ENCODE peak calls at places on chromosomes 3 and 15, in ten cellular contexts. One of them, this sample, is unnamed.

GRCh38 chr15:88454867-88455810 is 12.0 kb downstream of the MRPL46 start:
- DNase-seq in GM23248: peak
- DNase-seq in DMS153: no peak
- DNase-seq in M059J: peak
- DNase-seq in amniotic stem cell: no peak
- DNase-seq in HEK293T: peak
- DNase-seq in NCI-H526: peak
- DNase-seq in neural crest cell: peak
- DNase-seq in SK-MEL-5: peak
- DNase-seq in upper lobe of right lung: no peak
- DNase-seq in this sample: no peak

GRCh38 chr3:98259707-98260106 is 4.3 kb upstream of the OR5H6 start:
- DNase-seq in amniotic stem cell: no peak
- DNase-seq in NCI-H526: no peak
- DNase-seq in M059J: no peak
- DNase-seq in GM23248: no peak
- DNase-seq in upper lobe of right lung: no peak
- DNase-seq in SK-MEL-5: peak
- DNase-seq in DMS153: no peak
- DNase-seq in HEK293T: peak
- DNase-seq in neural crest cell: no peak
- DNase-seq in this sample: no peak

GRCh38 chr15:78619022-78619950 is 1.5 kb downstream of the CHRNA3 start:
- DNase-seq in SK-MEL-5: no peak
- DNase-seq in HEK293T: no peak
- DNase-seq in M059J: no peak
- DNase-seq in amniotic stem cell: no peak
- DNase-seq in upper lobe of right lung: peak
- DNase-seq in GM23248: no peak
- DNase-seq in NCI-H526: no peak
- DNase-seq in DMS153: no peak
- DNase-seq in neural crest cell: no peak
- DNase-seq in this sample: peak

GRCh38 chr3:170660139-170660538 is 74.3 kb upstream of the SLC7A14 start:
- DNase-seq in GM23248: no peak
- DNase-seq in M059J: peak
- DNase-seq in NCI-H526: no peak
- DNase-seq in DMS153: peak
- DNase-seq in upper lobe of right lung: no peak
- DNase-seq in HEK293T: no peak
- DNase-seq in amniotic stem cell: no peak
- DNase-seq in neural crest cell: no peak
- DNase-seq in SK-MEL-5: no peak
- DNase-seq in this sample: no peak

GRCh38 chr15:58369261-58369699 is 62.5 kb upstream of the LIPC start:
- DNase-seq in amniotic stem cell: no peak
- DNase-seq in SK-MEL-5: no peak
- DNase-seq in upper lobe of right lung: no peak
- DNase-seq in GM23248: peak
- DNase-seq in neural crest cell: no peak
- DNase-seq in HEK293T: no peak
- DNase-seq in DMS153: no peak
- DNase-seq in NCI-H526: no peak
- DNase-seq in M059J: peak
- DNase-seq in this sample: no peak

GRCh38 chr3:31213869-31214486 is 318.7 kb upstream of the STT3B start:
- DNase-seq in DMS153: no peak
- DNase-seq in NCI-H526: no peak
- DNase-seq in upper lobe of right lung: no peak
- DNase-seq in amniotic stem cell: no peak
- DNase-seq in M059J: peak
- DNase-seq in neural crest cell: no peak
- DNase-seq in HEK293T: no peak
- DNase-seq in SK-MEL-5: no peak
- DNase-seq in GM23248: no peak
- DNase-seq in this sample: no peak

GRCh38 chr3:187646906-187647660 is 23.1 kb downstream of the SST start:
- DNase-seq in DMS153: no peak
- DNase-seq in neural crest cell: no peak
- DNase-seq in GM23248: peak
- DNase-seq in M059J: no peak
- DNase-seq in amniotic stem cell: no peak
- DNase-seq in NCI-H526: no peak
- DNase-seq in upper lobe of right lung: no peak
- DNase-seq in SK-MEL-5: no peak
- DNase-seq in HEK293T: no peak
- DNase-seq in this sample: no peak

GRCh38 chr15:52765779-52766178 is 24.4 kb downstream of the ONECUT1 start:
- DNase-seq in M059J: peak
- DNase-seq in GM23248: peak
- DNase-seq in upper lobe of right lung: no peak
- DNase-seq in neural crest cell: no peak
- DNase-seq in DMS153: no peak
- DNase-seq in amniotic stem cell: no peak
- DNase-seq in SK-MEL-5: peak
- DNase-seq in NCI-H526: no peak
- DNase-seq in HEK293T: peak
- DNase-seq in this sample: no peak

GRCh38 chr3:119643528-119643927 is 16.9 kb downstream of the POPDC2 start:
- DNase-seq in DMS153: no peak
- DNase-seq in SK-MEL-5: no peak
- DNase-seq in M059J: peak
- DNase-seq in GM23248: peak
- DNase-seq in neural crest cell: no peak
- DNase-seq in upper lobe of right lung: no peak
- DNase-seq in NCI-H526: no peak
- DNase-seq in HEK293T: no peak
- DNase-seq in amniotic stem cell: peak
- DNase-seq in this sample: no peak

GRCh38 chr15:98903377-98904018 is 104.1 kb downstream of the PGPEP1L start:
- DNase-seq in DMS153: no peak
- DNase-seq in upper lobe of right lung: no peak
- DNase-seq in amniotic stem cell: no peak
- DNase-seq in M059J: peak
- DNase-seq in SK-MEL-5: peak
- DNase-seq in GM23248: peak
- DNase-seq in HEK293T: no peak
- DNase-seq in NCI-H526: no peak
- DNase-seq in neural crest cell: no peak
- DNase-seq in this sample: no peak

GRCh38 chr3:155497930-155498647 is 204.6 kb upstream of the STRIT1 start:
- DNase-seq in amniotic stem cell: peak
- DNase-seq in M059J: peak
- DNase-seq in upper lobe of right lung: no peak
- DNase-seq in DMS153: no peak
- DNase-seq in neural crest cell: no peak
- DNase-seq in HEK293T: no peak
- DNase-seq in NCI-H526: no peak
- DNase-seq in SK-MEL-5: no peak
- DNase-seq in GM23248: peak
- DNase-seq in this sample: no peak